ENCODE peak calls at places on chromosomes 7 and 10, in five cellular contexts. One of them, this sample, is unnamed.

GRCh38 chr7:35971133-35971995 is 170.5 kb downstream of the SEPTIN7 start:
- DNase-seq in endothelial cell of umbilical vein: no peak
- DNase-seq in SK-N-SH: peak
- DNase-seq in endodermal cell: no peak
- DNase-seq in mesenchymal stem cell: no peak
- DNase-seq in this sample: no peak

GRCh38 chr7:10940748-10941358 is 32.8 kb upstream of the PHF14 start:
- DNase-seq in endothelial cell of umbilical vein: no peak
- DNase-seq in SK-N-SH: peak
- DNase-seq in endodermal cell: no peak
- DNase-seq in mesenchymal stem cell: peak
- DNase-seq in this sample: no peak

GRCh38 chr10:29804025-29804852 is 169.5 kb upstream of the SVIL start:
- DNase-seq in endothelial cell of umbilical vein: peak
- DNase-seq in SK-N-SH: no peak
- DNase-seq in endodermal cell: no peak
- DNase-seq in mesenchymal stem cell: peak
- DNase-seq in this sample: peak

GRCh38 chr7:94436018-94436604 is 41.4 kb downstream of the COL1A2 start:
- DNase-seq in endothelial cell of umbilical vein: peak
- DNase-seq in SK-N-SH: peak
- DNase-seq in endodermal cell: peak
- DNase-seq in mesenchymal stem cell: peak
- DNase-seq in this sample: peak

GRCh38 chr7:50467817-50468610 is 17.9 kb upstream of the FIGNL1 start:
- DNase-seq in endothelial cell of umbilical vein: peak
- DNase-seq in SK-N-SH: peak
- DNase-seq in endodermal cell: peak
- DNase-seq in mesenchymal stem cell: peak
- DNase-seq in this sample: peak

GRCh38 chr10:113047963-113048781 is 98.1 kb downstream of the TCF7L2 start:
- DNase-seq in endothelial cell of umbilical vein: no peak
- DNase-seq in SK-N-SH: no peak
- DNase-seq in endodermal cell: no peak
- DNase-seq in mesenchymal stem cell: peak
- DNase-seq in this sample: no peak

GRCh38 chr10:91061187-91061586 is 140.3 kb upstream of the ANKRD1 start:
- DNase-seq in endothelial cell of umbilical vein: no peak
- DNase-seq in SK-N-SH: no peak
- DNase-seq in endodermal cell: no peak
- DNase-seq in mesenchymal stem cell: no peak
- DNase-seq in this sample: no peak

GRCh38 chr7:2106920-2107319 is 125.8 kb downstream of the MAD1L1 start:
- DNase-seq in endothelial cell of umbilical vein: peak
- DNase-seq in SK-N-SH: peak
- DNase-seq in endodermal cell: peak
- DNase-seq in mesenchymal stem cell: no peak
- DNase-seq in this sample: peak

GRCh38 chr10:83886871-83887270 is 252.4 kb upstream of the GHITM start:
- DNase-seq in endothelial cell of umbilical vein: no peak
- DNase-seq in SK-N-SH: no peak
- DNase-seq in endodermal cell: no peak
- DNase-seq in mesenchymal stem cell: no peak
- DNase-seq in this sample: no peak

GRCh38 chr10:70348228-70348850 is 34.1 kb downstream of the LRRC20 start:
- DNase-seq in endothelial cell of umbilical vein: peak
- DNase-seq in SK-N-SH: peak
- DNase-seq in endodermal cell: peak
- DNase-seq in mesenchymal stem cell: no peak
- DNase-seq in this sample: peak

GRCh38 chr7:34036069-34036920 is 131.0 kb downstream of the BMPER start:
- DNase-seq in endothelial cell of umbilical vein: peak
- DNase-seq in SK-N-SH: no peak
- DNase-seq in endodermal cell: peak
- DNase-seq in mesenchymal stem cell: peak
- DNase-seq in this sample: peak

GRCh38 chr10:11908991-11909390 is 85.8 kb downstream of the PROSER2 start:
- DNase-seq in endothelial cell of umbilical vein: no peak
- DNase-seq in SK-N-SH: no peak
- DNase-seq in endodermal cell: no peak
- DNase-seq in mesenchymal stem cell: no peak
- DNase-seq in this sample: no peak

GRCh38 chr7:55964802-55965470 is 551 bp downstream of the NIPSNAP2 start:
- DNase-seq in endothelial cell of umbilical vein: peak
- DNase-seq in SK-N-SH: peak
- DNase-seq in endodermal cell: peak
- DNase-seq in mesenchymal stem cell: peak
- DNase-seq in this sample: peak

GRCh38 chr10:88386878-88387773 is 196.0 kb downstream of the RNLS start:
- DNase-seq in endothelial cell of umbilical vein: peak
- DNase-seq in SK-N-SH: peak
- DNase-seq in endodermal cell: peak
- DNase-seq in mesenchymal stem cell: peak
- DNase-seq in this sample: peak

GRCh38 chr10:29239569-29240472 is 49.0 kb upstream of the LYZL1 start:
- DNase-seq in endothelial cell of umbilical vein: peak
- DNase-seq in SK-N-SH: peak
- DNase-seq in endodermal cell: peak
- DNase-seq in mesenchymal stem cell: peak
- DNase-seq in this sample: peak

GRCh38 chr7:42017356-42017986 is 219.5 kb downstream of the GLI3 start:
- DNase-seq in endothelial cell of umbilical vein: no peak
- DNase-seq in SK-N-SH: no peak
- DNase-seq in endodermal cell: no peak
- DNase-seq in mesenchymal stem cell: no peak
- DNase-seq in this sample: no peak

GRCh38 chr7:8481752-8482446 is 48.5 kb downstream of the NXPH1 start:
- DNase-seq in endothelial cell of umbilical vein: no peak
- DNase-seq in SK-N-SH: no peak
- DNase-seq in endodermal cell: no peak
- DNase-seq in mesenchymal stem cell: peak
- DNase-seq in this sample: no peak

GRCh38 chr7:82572195-82572880 is 128.8 kb upstream of the CACNA2D1 start:
- DNase-seq in endothelial cell of umbilical vein: peak
- DNase-seq in SK-N-SH: peak
- DNase-seq in endodermal cell: peak
- DNase-seq in mesenchymal stem cell: peak
- DNase-seq in this sample: peak

GRCh38 chr10:49761201-49761788 is 828 bp downstream of the OGDHL start:
- DNase-seq in endothelial cell of umbilical vein: no peak
- DNase-seq in SK-N-SH: no peak
- DNase-seq in endodermal cell: peak
- DNase-seq in mesenchymal stem cell: no peak
- DNase-seq in this sample: no peak
- H3K9ac ChIP-seq in endothelial cell of umbilical vein: no peak
- H3K9ac ChIP-seq in SK-N-SH: peak
- H3K9ac ChIP-seq in endodermal cell: no peak
- H3K9ac ChIP-seq in mesenchymal stem cell: no peak
- H3K9ac ChIP-seq in this sample: no peak

GRCh38 chr7:128403676-128404075 is 6.1 kb downstream of the IMPDH1 start:
- DNase-seq in endothelial cell of umbilical vein: no peak
- DNase-seq in SK-N-SH: no peak
- DNase-seq in endodermal cell: no peak
- DNase-seq in mesenchymal stem cell: no peak
- DNase-seq in this sample: no peak
- H3K9ac ChIP-seq in endothelial cell of umbilical vein: peak
- H3K9ac ChIP-seq in SK-N-SH: no peak
- H3K9ac ChIP-seq in endodermal cell: no peak
- H3K9ac ChIP-seq in mesenchymal stem cell: peak
- H3K9ac ChIP-seq in this sample: no peak

DNA sequence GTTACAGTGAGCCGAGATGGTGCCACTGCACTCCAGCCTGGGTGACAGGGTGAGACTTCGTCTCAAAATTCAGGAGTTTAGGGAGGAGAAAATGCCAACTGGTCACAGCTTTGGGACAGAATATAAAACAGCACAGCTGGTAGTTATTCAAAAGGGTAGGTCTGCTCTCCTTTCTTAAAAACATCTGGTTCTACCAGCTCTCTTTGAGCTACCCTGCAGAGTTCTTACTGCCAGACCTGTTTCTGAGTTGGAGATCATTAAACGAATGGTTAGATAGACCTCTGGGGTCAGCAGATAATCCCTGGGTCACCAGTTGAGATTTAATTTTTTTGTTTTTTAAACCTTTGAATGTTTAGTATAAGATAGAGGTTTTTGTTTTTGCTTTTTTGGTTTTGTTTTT is 52.6 kb downstream of the MCU start:
- DNase-seq in endothelial cell of umbilical vein: no peak
- DNase-seq in SK-N-SH: peak
- DNase-seq in endodermal cell: no peak
- DNase-seq in mesenchymal stem cell: no peak
- DNase-seq in this sample: no peak
- H3K9ac ChIP-seq in endothelial cell of umbilical vein: no peak
- H3K9ac ChIP-seq in SK-N-SH: no peak
- H3K9ac ChIP-seq in endodermal cell: no peak
- H3K9ac ChIP-seq in mesenchymal stem cell: no peak
- H3K9ac ChIP-seq in this sample: no peak

GRCh38 chr10:119254355-119254754 is 47.0 kb downstream of the GRK5 start:
- DNase-seq in endothelial cell of umbilical vein: no peak
- DNase-seq in SK-N-SH: no peak
- DNase-seq in endodermal cell: no peak
- DNase-seq in mesenchymal stem cell: no peak
- DNase-seq in this sample: no peak
- H3K9ac ChIP-seq in endothelial cell of umbilical vein: no peak
- H3K9ac ChIP-seq in SK-N-SH: peak
- H3K9ac ChIP-seq in endodermal cell: no peak
- H3K9ac ChIP-seq in mesenchymal stem cell: peak
- H3K9ac ChIP-seq in this sample: peak